ENCODE peak calls at places on chromosomes 13 and 19, in ten cellular contexts. H, D, E, Z, V, X, M, T, S and P are unnamed samples.

GRCh38 chr13:48994731-48995130 is 19.0 kb downstream of the FNDC3A start:
- DNase-seq in H (peak; percentile 31), D (no peak), E (no peak), Z (no peak), V (no peak), X (no peak), M (no peak), T (peak; percentile 77), S (no peak), P (no peak)

GRCh38 chr19:31147234-31147633 is 202.0 kb downstream of the TSHZ3 start:
- DNase-seq in H (no peak), D (no peak), E (no peak), Z (no peak), V (no peak), X (no peak), M (no peak), T (no peak), S (no peak), P (no peak)

GRCh38 chr19:40744554-40745401 is 5.5 kb downstream of the ACTMAP start:
- DNase-seq in H (no peak), D (no peak), E (no peak), Z (no peak), V (no peak), X (no peak), M (peak; percentile 77), T (no peak), S (peak; percentile 87), P (no peak)

GRCh38 chr13:59458908-59459579 is 704.7 kb downstream of the DIAPH3 start:
- DNase-seq in H (peak; percentile 33), D (peak; percentile 69), E (no peak), Z (peak; percentile 37), V (no peak), X (no peak), M (no peak), T (peak; percentile 86), S (no peak), P (no peak)

GRCh38 chr19:46616631-46617322 is 8.1 kb downstream of the PTGIR start:
- DNase-seq in H (peak; percentile 58), D (no peak), E (no peak), Z (peak; percentile 71), V (peak; percentile 88), X (no peak), M (no peak), T (peak; percentile 55), S (peak; percentile 92), P (no peak)

GRCh38 chr13:42747399-42747873 is 33.9 kb upstream of the FAM216B start:
- DNase-seq in H (peak; percentile 70), D (peak; percentile 82), E (no peak), Z (no peak), V (no peak), X (no peak), M (no peak), T (peak; percentile 94), S (no peak), P (no peak)

GRCh38 chr19:19551862-19552192 is 13.8 kb downstream of the CILP2 start:
- DNase-seq in H (no peak), D (no peak), E (no peak), Z (no peak), V (no peak), X (no peak), M (no peak), T (no peak), S (no peak), P (no peak)

GRCh38 chr19:43354305-43354627 is 780 bp downstream of the CD177 start:
- DNase-seq in H (no peak), D (no peak), E (no peak), Z (no peak), V (no peak), X (no peak), M (no peak), T (no peak), S (peak; percentile 87), P (no peak)

GRCh38 chr19:56105090-56105701 is 15.9 kb downstream of the ZNF787 start:
- DNase-seq in H (peak; percentile 41), D (no peak), E (no peak), Z (no peak), V (peak; percentile 87), X (peak; percentile 69), M (peak; percentile 86), T (peak; percentile 39), S (peak; percentile 94), P (peak; percentile 92)

GRCh38 chr13:51862965-51863364 is 1.2 kb downstream of the CCDC70 start:
- DNase-seq in H (no peak), D (no peak), E (no peak), Z (no peak), V (no peak), X (no peak), M (no peak), T (no peak), S (no peak), P (no peak)

GRCh38 chr13:98033277-98034247 is 80.1 kb downstream of the IPO5 start:
- DNase-seq in H (peak; percentile 14), D (peak; percentile 51), E (no peak), Z (peak; percentile 24), V (no peak), X (no peak), M (no peak), T (peak; percentile 79), S (peak; percentile 74), P (no peak)

GRCh38 chr19:35017507-35017906 is 12.8 kb upstream of the SCN1B start:
- DNase-seq in H (no peak), D (no peak), E (no peak), Z (no peak), V (no peak), X (no peak), M (no peak), T (no peak), S (no peak), P (no peak)

GRCh38 chr19:42423462-42424344 is 3.5 kb downstream of the LIPE start:
- DNase-seq in H (peak; percentile 39), D (peak; percentile 71), E (peak; percentile 85), Z (peak; percentile 89), V (peak; percentile 87), X (peak; percentile 83), M (peak; percentile 86), T (peak; percentile 92), S (peak; percentile 96), P (peak; percentile 94)

GRCh38 chr13:112522578-112522977 is 65.4 kb downstream of the TUBGCP3 start:
- DNase-seq in H (no peak), D (no peak), E (no peak), Z (no peak), V (no peak), X (no peak), M (no peak), T (peak; percentile 45), S (no peak), P (no peak)

GRCh38 chr19:642755-643727 is 3.4 kb downstream of the FGF22 start:
- DNase-seq in H (no peak), D (no peak), E (no peak), Z (no peak), V (no peak), X (no peak), M (no peak), T (no peak), S (no peak), P (no peak)

GRCh38 chr19:18366027-18366435 is 19.9 kb upstream of the GDF15 start:
- DNase-seq in H (no peak), D (no peak), E (no peak), Z (no peak), V (no peak), X (no peak), M (no peak), T (peak; percentile 77), S (no peak), P (no peak)

GRCh38 chr13:108561152-108561551 is 68.3 kb upstream of the MYO16 start:
- DNase-seq in H (no peak), D (no peak), E (no peak), Z (no peak), V (no peak), X (no peak), M (no peak), T (no peak), S (no peak), P (no peak)

GRCh38 chr13:43127103-43127817 is 103.9 kb downstream of the DNAJC15 start:
- DNase-seq in H (no peak), D (no peak), E (no peak), Z (no peak), V (no peak), X (no peak), M (no peak), T (peak; percentile 15), S (peak; percentile 70), P (no peak)

GRCh38 chr13:94325660-94326059 is 153.8 kb downstream of the DCT start:
- DNase-seq in H (no peak), D (no peak), E (no peak), Z (no peak), V (no peak), X (no peak), M (no peak), T (no peak), S (no peak), P (no peak)

GRCh38 chr19:2239173-2239572 is 2.5 kb downstream of the SF3A2 start:
- DNase-seq in H (no peak), D (no peak), E (no peak), Z (no peak), V (no peak), X (no peak), M (no peak), T (no peak), S (no peak), P (no peak)

GRCh38 chr19:39846678-39847486 is 703 bp upstream of the FBL start:
- DNase-seq in H (no peak), D (no peak), E (no peak), Z (no peak), V (no peak), X (peak; percentile 16), M (no peak), T (no peak), S (peak; percentile 76), P (peak; percentile 53)

GRCh38 chr19:47861630-47862029 is 2.6 kb downstream of the TPRX2 start:
- DNase-seq in H (no peak), D (no peak), E (no peak), Z (no peak), V (no peak), X (no peak), M (no peak), T (no peak), S (no peak), P (no peak)

GRCh38 chr19:54023191-54023590 is 31.8 kb downstream of the CACNG6 start:
- DNase-seq in H (no peak), D (no peak), E (no peak), Z (no peak), V (no peak), X (no peak), M (no peak), T (no peak), S (no peak), P (no peak)

GRCh38 chr13:81487151-81487550 is 1146.2 kb upstream of the SPRY2 start:
- DNase-seq in H (no peak), D (no peak), E (no peak), Z (peak; percentile 5), V (no peak), X (no peak), M (no peak), T (peak; percentile 6), S (peak; percentile 73), P (peak; percentile 22)

GRCh38 chr13:19881641-19882040 is 18.2 kb upstream of the ZMYM5 start:
- DNase-seq in H (no peak), D (no peak), E (no peak), Z (no peak), V (no peak), X (no peak), M (no peak), T (no peak), S (no peak), P (no peak)

GRCh38 chr19:43675269-43675879 is 5.4 kb upstream of the PLAUR start:
- DNase-seq in H (peak; percentile 95), D (no peak), E (no peak), Z (peak; percentile 60), V (peak; percentile 84), X (no peak), M (peak; percentile 58), T (peak; percentile 65), S (no peak), P (peak; percentile 91)

GRCh38 chr19:40920300-40921004 is 38.4 kb upstream of the CYP2A7 start:
- DNase-seq in H (no peak), D (no peak), E (no peak), Z (no peak), V (no peak), X (no peak), M (no peak), T (no peak), S (no peak), P (no peak)

GRCh38 chr13:45242070-45242469 is 41.2 kb upstream of the KCTD4 start:
- DNase-seq in H (peak; percentile 48), D (no peak), E (no peak), Z (peak; percentile 25), V (no peak), X (no peak), M (no peak), T (peak; percentile 69), S (no peak), P (no peak)